ENCODE peak calls at places on chromosome 19, in eight cellular contexts. T is cardiac muscle cell, E is right cardiac atrium, A is HCEC 1CT, V is AG08395, G is kidney tubule cell, J is NCI-H146, L is T follicular helper cell. K is an unnamed sample.

GRCh38 chr19:15128162-15128770 is 21.1 kb downstream of the SYDE1 start:
- DNase-seq in T (no peak), E (no peak), A (no peak), V (no peak), G (no peak), J (no peak), L (no peak), K (no peak)

GRCh38 chr19:40813182-40813581 is 14.2 kb downstream of the EGLN2 start:
- DNase-seq in T (no peak), E (peak; percentile 81), A (no peak), V (no peak), G (no peak), J (no peak), L (no peak), K (no peak)

GRCh38 chr19:40302224-40303011 is 17.3 kb upstream of the AKT2 start:
- DNase-seq in T (no peak), E (no peak), A (no peak), V (no peak), G (no peak), J (no peak), L (no peak), K (no peak)

GRCh38 chr19:36115453-36116343 is at the start of gene TBCB:
- DNase-seq in T (peak; percentile 57), E (peak; percentile 94), A (no peak), V (peak; percentile 73), G (peak; percentile 43), J (peak; percentile 86), L (peak; percentile 85), K (peak; percentile 93)

GRCh38 chr19:36093687-36094086 is 17.3 kb upstream of the OVOL3 start:
- DNase-seq in T (no peak), E (no peak), A (no peak), V (peak; percentile 14), G (no peak), J (no peak), L (no peak), K (peak; percentile 66)

GRCh38 chr19:44789943-44790467 is 12.3 kb downstream of the CBLC start:
- DNase-seq in T (no peak), E (peak; percentile 31), A (no peak), V (no peak), G (no peak), J (no peak), L (no peak), K (no peak)

GRCh38 chr19:40627486-40628279 is 26.5 kb downstream of the LTBP4 start:
- DNase-seq in T (no peak), E (peak; percentile 69), A (no peak), V (no peak), G (no peak), J (no peak), L (no peak), K (no peak)

GRCh38 chr19:45598267-45599011 is 3.6 kb downstream of the GPR4 start:
- DNase-seq in T (no peak), E (peak; percentile 58), A (peak; percentile 8), V (peak; percentile 21), G (no peak), J (no peak), L (no peak), K (peak; percentile 32)

GRCh38 chr19:7515471-7516226 is at the start of gene ZNF358:
- DNase-seq in T (peak; percentile 90), E (peak; percentile 95), A (peak; percentile 59), V (peak; percentile 93), G (peak; percentile 74), J (peak; percentile 81), L (no peak), K (peak; percentile 95)

GRCh38 chr19:28971011-28971410 is 241.9 kb downstream of the UQCRFS1 start:
- DNase-seq in T (no peak), E (no peak), A (no peak), V (no peak), G (no peak), J (no peak), L (no peak), K (no peak)

GRCh38 chr19:53785196-53785889 is 38.8 kb downstream of the NLRP12 start:
- DNase-seq in T (no peak), E (no peak), A (no peak), V (no peak), G (peak; percentile 25), J (no peak), L (no peak), K (no peak)

GRCh38 chr19:52646571-52647222 is 8.5 kb upstream of the ZNF83 start:
- DNase-seq in T (no peak), E (no peak), A (no peak), V (no peak), G (no peak), J (no peak), L (no peak), K (no peak)

GRCh38 chr19:9934132-9934950 is 2.0 kb downstream of the OLFM2 start:
- DNase-seq in T (peak; percentile 88), E (peak; percentile 89), A (peak; percentile 50), V (peak; percentile 84), G (peak; percentile 60), J (peak; percentile 26), L (peak; percentile 75), K (peak; percentile 91)

GRCh38 chr19:772043-772442 is 21.1 kb downstream of the MISP start:
- DNase-seq in T (no peak), E (no peak), A (no peak), V (no peak), G (no peak), J (no peak), L (no peak), K (no peak)

GRCh38 chr19:55484571-55485438 is at the start of gene NAT14:
- DNase-seq in T (peak; percentile 84), E (peak; percentile 87), A (peak; percentile 40), V (peak; percentile 87), G (peak; percentile 70), J (peak; percentile 83), L (peak; percentile 52), K (peak; percentile 96)

GRCh38 chr19:58440556-58440955 is 603 bp upstream of the ZNF132 start:
- DNase-seq in T (no peak), E (no peak), A (no peak), V (no peak), G (no peak), J (no peak), L (no peak), K (no peak)

GRCh38 chr19:51600940-51601575 is 29.1 kb downstream of the SIGLEC5 start:
- DNase-seq in T (no peak), E (no peak), A (no peak), V (no peak), G (no peak), J (no peak), L (no peak), K (peak; percentile 68)

GRCh38 chr19:11496391-11497163 is 9.1 kb downstream of the ZNF653 start:
- DNase-seq in T (peak; percentile 73), E (peak; percentile 85), A (peak; percentile 82), V (peak; percentile 82), G (peak; percentile 78), J (peak; percentile 46), L (peak; percentile 50), K (peak; percentile 82)

GRCh38 chr19:38663156-38663651 is 15.8 kb downstream of the ACTN4 start:
- DNase-seq in T (peak; percentile 49), E (no peak), A (no peak), V (no peak), G (no peak), J (no peak), L (no peak), K (no peak)

GRCh38 chr19:6126335-6126974 is 9.0 kb upstream of the ACSBG2 start:
- DNase-seq in T (peak; percentile 41), E (no peak), A (peak; percentile 73), V (peak; percentile 50), G (peak; percentile 85), J (peak; percentile 63), L (no peak), K (peak; percentile 65)

GRCh38 chr19:3338541-3339181 is 27.7 kb upstream of the NFIC start:
- DNase-seq in T (no peak), E (peak; percentile 78), A (no peak), V (no peak), G (no peak), J (no peak), L (peak; percentile 52), K (no peak)

GRCh38 chr19:42961119-42961518 is 24.1 kb upstream of the PSG7 start:
- DNase-seq in T (no peak), E (no peak), A (no peak), V (no peak), G (no peak), J (no peak), L (no peak), K (no peak)

GRCh38 chr19:51016798-51017683 is 2.5 kb downstream of the KLK10 start:
- DNase-seq in T (peak; percentile 74), E (peak; percentile 84), A (no peak), V (peak; percentile 13), G (peak; percentile 56), J (peak; percentile 67), L (no peak), K (peak; percentile 83)

GRCh38 chr19:11078893-11079292 is 10.4 kb upstream of the LDLR start:
- DNase-seq in T (no peak), E (no peak), A (no peak), V (no peak), G (no peak), J (no peak), L (no peak), K (no peak)

GRCh38 chr19:51002101-51002532 is 713 bp upstream of the KLK8 start:
- DNase-seq in T (no peak), E (no peak), A (no peak), V (no peak), G (no peak), J (no peak), L (no peak), K (no peak)

GRCh38 chr19:50723069-50723468 is at the start of gene CLEC11A:
- DNase-seq in T (no peak), E (peak; percentile 86), A (peak; percentile 85), V (peak; percentile 78), G (no peak), J (no peak), L (no peak), K (no peak)

GRCh38 chr19:39843919-39844793 is 2.0 kb downstream of the FBL start:
- DNase-seq in T (peak; percentile 53), E (no peak), A (peak; percentile 28), V (peak; percentile 39), G (peak; percentile 52), J (peak; percentile 41), L (no peak), K (peak; percentile 68)

GRCh38 chr19:459724-460511 is 915 bp downstream of the SHC2 start:
- DNase-seq in T (peak; percentile 79), E (peak; percentile 93), A (no peak), V (peak; percentile 53), G (peak; percentile 24), J (peak; percentile 76), L (no peak), K (peak; percentile 70)

GRCh38 chr19:50843701-50844221 is 10.4 kb upstream of the KLK15 start:
- DNase-seq in T (no peak), E (no peak), A (no peak), V (no peak), G (no peak), J (peak; percentile 88), L (no peak), K (no peak)

GRCh38 chr19:48997972-48998371 is 4.3 kb downstream of the RUVBL2 start:
- DNase-seq in T (peak; percentile 73), E (no peak), A (peak; percentile 60), V (peak; percentile 43), G (peak; percentile 79), J (peak; percentile 53), L (peak; percentile 15), K (peak; percentile 57)

K was measured in GM20000.